ENCODE peak calls at places on chromosomes 12 and 14, in four cellular contexts. P, F, E and U are unnamed samples.
A peak's percentile ranks its signal among the peaks of the same experiment; 100 is the strongest.

GRCh38 chr12:109134186-109134917 is 18.0 kb downstream of the ACACB start:
- DNase-seq in P (no peak), F (no peak), E (no peak), U (peak; percentile 59)

GRCh38 chr12:53358836-53359419 is 21.0 kb upstream of the SP1 start:
- DNase-seq in P (no peak), F (no peak), E (no peak), U (no peak)

GRCh38 chr14:49975286-49975685 is 82.4 kb downstream of the ARF6 start:
- DNase-seq in P (no peak), F (no peak), E (no peak), U (peak; percentile 89)

GRCh38 chr12:14999421-15000047 is 26.7 kb downstream of the PDE6H start:
- DNase-seq in P (no peak), F (no peak), E (no peak), U (peak; percentile 15)

GRCh38 chr12:9340422-9341259 is 132.4 kb upstream of the PZP start:
- DNase-seq in P (no peak), F (no peak), E (no peak), U (no peak)

GRCh38 chr14:23113346-23114119 is 5.5 kb downstream of the CEBPE start:
- DNase-seq in P (no peak), F (no peak), E (no peak), U (peak; percentile 61)

GRCh38 chr12:127787544-127787943 is 479.4 kb upstream of the TMEM132C start:
- DNase-seq in P (no peak), F (no peak), E (no peak), U (no peak)

GRCh38 chr12:42779186-42779859 is 189.8 kb upstream of the PRICKLE1 start:
- DNase-seq in P (no peak), F (no peak), E (no peak), U (peak; percentile 59)

GRCh38 chr14:50783542-50783941 is 47.4 kb downstream of the NIN start:
- DNase-seq in P (no peak), F (no peak), E (no peak), U (no peak)

GRCh38 chr14:31893156-31893813 is 183.8 kb upstream of the ARHGAP5 start:
- DNase-seq in P (no peak), F (no peak), E (no peak), U (no peak)

GRCh38 chr12:30898846-30899245 is 27.7 kb upstream of the TSPAN11 start:
- DNase-seq in P (no peak), F (no peak), E (no peak), U (no peak)

GRCh38 chr14:55707365-55707804 is 127.4 kb downstream of the KTN1 start:
- DNase-seq in P (no peak), F (no peak), E (no peak), U (peak; percentile 77)

GRCh38 chr12:112792306-112792705 is 758 bp downstream of the RPH3A start:
- DNase-seq in P (no peak), F (no peak), E (no peak), U (no peak)

GRCh38 chr14:97411938-97412612 is 614.9 kb downstream of the VRK1 start:
- DNase-seq in P (no peak), F (no peak), E (no peak), U (no peak)

GRCh38 chr12:75631809-75632208 is 120.4 kb upstream of the KRR1 start:
- DNase-seq in P (no peak), F (no peak), E (no peak), U (no peak)

GRCh38 chr12:57844725-57845477 is 1.6 kb downstream of the CTDSP2 start:
- DNase-seq in P (no peak), F (no peak), E (peak; percentile 66), U (peak; percentile 90)

GRCh38 chr12:89821901-89822300 is 113.3 kb upstream of the ATP2B1 start:
- DNase-seq in P (no peak), F (no peak), E (no peak), U (no peak)

GRCh38 chr12:16352481-16352880 is 5.0 kb downstream of the MGST1 start:
- DNase-seq in P (no peak), F (no peak), E (no peak), U (peak; percentile 81)

GRCh38 chr12:79381246-79382208 is 309.2 kb downstream of the PAWR start:
- DNase-seq in P (no peak), F (no peak), E (no peak), U (no peak)

GRCh38 chr14:50051706-50052105 is 64.7 kb downstream of the VCPKMT start:
- DNase-seq in P (no peak), F (no peak), E (no peak), U (no peak)

GRCh38 chr14:29461131-29461530 is 466.5 kb downstream of the PRKD1 start:
- DNase-seq in P (no peak), F (no peak), E (no peak), U (no peak)

GRCh38 chr12:27864521-27864920 is 84.5 kb upstream of the MANSC4 start:
- DNase-seq in P (no peak), F (no peak), E (no peak), U (no peak)

GRCh38 chr14:76133103-76133502 is 18.6 kb upstream of the GPATCH2L start:
- DNase-seq in P (no peak), F (no peak), E (no peak), U (peak; percentile 53)

GRCh38 chr12:132229423-132229760 is 85.1 kb downstream of the NOC4L start:
- DNase-seq in P (no peak), F (no peak), E (no peak), U (no peak)

GRCh38 chr14:31819281-31819680 is 257.8 kb upstream of the ARHGAP5 start:
- DNase-seq in P (no peak), F (no peak), E (no peak), U (no peak)

GRCh38 chr12:65171870-65172269 is 2.5 kb downstream of the LEMD3 start:
- DNase-seq in P (no peak), F (no peak), E (no peak), U (no peak)

GRCh38 chr12:175759-176158 is 38.2 kb downstream of the SLC6A12 start:
- DNase-seq in P (no peak), F (no peak), E (no peak), U (no peak)

GRCh38 chr14:72810201-72810600 is 83.7 kb downstream of the DPF3 start:
- DNase-seq in P (peak; percentile 29), F (no peak), E (no peak), U (no peak)

GRCh38 chr14:89000007-89000942 is 175.8 kb downstream of the TTC8 start:
- DNase-seq in P (no peak), F (no peak), E (peak; percentile 67), U (peak; percentile 97)

GRCh38 chr14:106268013-106268727 is 741.8 kb downstream of the TMEM121 start:
- DNase-seq in P (peak; percentile 91), F (no peak), E (peak; percentile 57), U (no peak)

GRCh38 chr14:39467889-39468524 is 35.8 kb upstream of the FBXO33 start:
- DNase-seq in P (no peak), F (no peak), E (no peak), U (peak; percentile 57)

GRCh38 chr14:59004012-59004411 is 184.5 kb upstream of the DAAM1 start:
- DNase-seq in P (no peak), F (no peak), E (no peak), U (peak; percentile 32)

GRCh38 chr12:132554857-132555630 is 55.3 kb downstream of the LRCOL1 start:
- DNase-seq in P (no peak), F (no peak), E (no peak), U (no peak)

GRCh38 chr14:27123162-27123561 is 525.3 kb upstream of the NOVA1 start:
- DNase-seq in P (no peak), F (no peak), E (no peak), U (no peak)

GRCh38 chr12:9758119-9758518 is 2.6 kb downstream of the CD69 start:
- DNase-seq in P (no peak), F (no peak), E (no peak), U (no peak)

GRCh38 chr14:73027546-73027945 is 640 bp upstream of the ZFYVE1 start:
- DNase-seq in P (no peak), F (no peak), E (no peak), U (no peak)

GRCh38 chr12:24795699-24796385 is 153.1 kb downstream of the BCAT1 start:
- DNase-seq in P (no peak), F (no peak), E (no peak), U (no peak)
- TF ChIP-seq CTCF in P (no peak), F (no peak), E (no peak), U (no peak)

GRCh38 chr14:92670177-92670576 is 78.2 kb downstream of the LGMN start:
- DNase-seq in P (no peak), F (no peak), E (peak; percentile 57), U (peak; percentile 60)
- TF ChIP-seq CTCF in P (no peak), F (no peak), E (no peak), U (peak; percentile 19)

GRCh38 chr12:123269980-123270379 is 1.7 kb downstream of the CDK2AP1 start:
- DNase-seq in P (no peak), F (no peak), E (no peak), U (no peak)

GRCh38 chr12:123273166-123273565 is 1.5 kb upstream of the CDK2AP1 start:
- DNase-seq in P (no peak), F (no peak), E (no peak), U (no peak)

GRCh38 chr12:123270380-123271181 is 1.1 kb downstream of the CDK2AP1 start:
- DNase-seq in P (no peak), F (no peak), E (no peak), U (peak; percentile 24)

GRCh38 chr12:123269395-123269892 is 2.2 kb downstream of the CDK2AP1 start:
- DNase-seq in P (peak; percentile 17), F (no peak), E (peak; percentile 76), U (peak; percentile 73)

GRCh38 chr12:123271182-123271491 is 519 bp downstream of the CDK2AP1 start:
- DNase-seq in P (peak; percentile 73), F (no peak), E (peak; percentile 84), U (peak; percentile 57)
- TF ChIP-seq CTCF in P (no peak), F (no peak), E (peak; percentile 23), U (peak; percentile 7)

GRCh38 chr12:24852420-24852819 is 96.5 kb downstream of the BCAT1 start:
- DNase-seq in P (no peak), F (no peak), E (no peak), U (peak; percentile 23)
- TF ChIP-seq CTCF in P (no peak), F (no peak), E (peak; percentile 35), U (peak; percentile 47)

GRCh38 chr14:69614592-69614991 is 3.2 kb downstream of the SUSD6 start:
- DNase-seq in P (no peak), F (no peak), E (peak; percentile 72), U (no peak)

GRCh38 chr14:69612014-69612758 is 790 bp downstream of the SUSD6 start:
- DNase-seq in P (peak; percentile 53), F (no peak), E (peak; percentile 54), U (no peak)

GRCh38 chr14:69611264-69612013 is at the start of gene SUSD6:
- DNase-seq in P (peak; percentile 87), F (peak; percentile 64), E (peak; percentile 95), U (peak; percentile 91)

GRCh38 chr14:69613312-69614073 is 2.1 kb downstream of the SUSD6 start:
- DNase-seq in P (no peak), F (no peak), E (no peak), U (no peak)

GRCh38 chr14:69612759-69613145 is 1.4 kb downstream of the SUSD6 start:
- DNase-seq in P (no peak), F (no peak), E (no peak), U (no peak)
- TF ChIP-seq CTCF in P (no peak), F (no peak), E (no peak), U (peak; percentile 30)

GRCh38 chr14:100653409-100653808 is 66.2 kb upstream of the BEGAIN start:
- DNase-seq in P (peak; percentile 20), F (no peak), E (no peak), U (no peak)
- TF ChIP-seq CTCF in P (peak; percentile 40), F (no peak), E (peak; percentile 47), U (peak; percentile 49)

GRCh38 chr14:34982421-34983147 is at the start of gene SRP54:
- DNase-seq in P (peak; percentile 100), F (peak; percentile 91), E (peak; percentile 99), U (peak; percentile 99)
- TF ChIP-seq CTCF in P (no peak), F (no peak), E (no peak), U (peak; percentile 27)